ENCODE peak calls at places on chromosomes 12 and 14, in six cellular contexts. One of them, this sample, is unnamed.

GRCh38 chr12:122184522-122184921 is 1.6 kb downstream of the LRRC43 start:
- DNase-seq in omental fat pad: no peak
- DNase-seq in HuH-7.5: no peak
- DNase-seq in nucleus accumbens: no peak
- DNase-seq in psoas muscle: no peak
- DNase-seq in NCI-H1092 treated with DMSO at 0.1 percent for 48 hours: no peak
- DNase-seq in this sample: no peak

GRCh38 chr12:123757555-123757954 is 4.5 kb upstream of the DNAH10 start:
- DNase-seq in omental fat pad: peak
- DNase-seq in nucleus accumbens: no peak
- DNase-seq in psoas muscle: peak
- DNase-seq in HuH-7.5: no peak
- DNase-seq in NCI-H1092 treated with DMSO at 0.1 percent for 48 hours: no peak
- DNase-seq in this sample: peak

GRCh38 chr12:88383405-88383804 is 196.9 kb downstream of the KITLG start:
- DNase-seq in psoas muscle: no peak
- DNase-seq in omental fat pad: no peak
- DNase-seq in nucleus accumbens: no peak
- DNase-seq in NCI-H1092 treated with DMSO at 0.1 percent for 48 hours: no peak
- DNase-seq in HuH-7.5: no peak
- DNase-seq in this sample: no peak

GRCh38 chr12:111775205-111776193 is 8.8 kb downstream of the ALDH2 start:
- DNase-seq in omental fat pad: peak
- DNase-seq in NCI-H1092 treated with DMSO at 0.1 percent for 48 hours: peak
- DNase-seq in HuH-7.5: peak
- DNase-seq in nucleus accumbens: peak
- DNase-seq in psoas muscle: peak
- DNase-seq in this sample: peak

GRCh38 chr12:123064356-123064755 is 83.9 kb downstream of the ARL6IP4 start:
- DNase-seq in psoas muscle: peak
- DNase-seq in HuH-7.5: no peak
- DNase-seq in nucleus accumbens: peak
- DNase-seq in NCI-H1092 treated with DMSO at 0.1 percent for 48 hours: no peak
- DNase-seq in omental fat pad: no peak
- DNase-seq in this sample: peak

GRCh38 chr14:68145539-68145938 is 326.0 kb downstream of the RAD51B start:
- DNase-seq in nucleus accumbens: no peak
- DNase-seq in NCI-H1092 treated with DMSO at 0.1 percent for 48 hours: no peak
- DNase-seq in omental fat pad: no peak
- DNase-seq in HuH-7.5: no peak
- DNase-seq in psoas muscle: no peak
- DNase-seq in this sample: no peak

GRCh38 chr14:100676089-100676685 is 50.5 kb upstream of the DLK1 start:
- DNase-seq in HuH-7.5: no peak
- DNase-seq in nucleus accumbens: no peak
- DNase-seq in NCI-H1092 treated with DMSO at 0.1 percent for 48 hours: no peak
- DNase-seq in psoas muscle: no peak
- DNase-seq in omental fat pad: no peak
- DNase-seq in this sample: no peak

GRCh38 chr14:22613091-22613695 is 15.1 kb downstream of the ABHD4 start:
- DNase-seq in NCI-H1092 treated with DMSO at 0.1 percent for 48 hours: no peak
- DNase-seq in psoas muscle: no peak
- DNase-seq in nucleus accumbens: no peak
- DNase-seq in HuH-7.5: no peak
- DNase-seq in omental fat pad: no peak
- DNase-seq in this sample: no peak

This sample was measured in aorta.